ENCODE peak calls at places on chromosomes 3 and 15, in eight cellular contexts. One of them, this sample, is unnamed.

GRCh38 chr15:98906712-98907083 is 100.9 kb downstream of the PGPEP1L start:
- DNase-seq in SHP77: no peak
- DNase-seq in HAP-1: no peak
- DNase-seq in stimulated activated CD4-positive, alpha-beta T cell treated with anti-CD3 and anti-CD28 coated beads, Interleukin-12 subunit alpha, Interleukin-12 subunit beta, amount 100 ng/mL, for 4 hours: no peak
- DNase-seq in Right ventricle myocardium superior: peak
- DNase-seq in GM04504: no peak
- DNase-seq in AML-193: no peak
- DNase-seq in midbrain: no peak
- DNase-seq in this sample: no peak

GRCh38 chr3:45178131-45179023 is 32.2 kb upstream of the CDCP1 start:
- DNase-seq in SHP77: no peak
- DNase-seq in HAP-1: no peak
- DNase-seq in stimulated activated CD4-positive, alpha-beta T cell treated with anti-CD3 and anti-CD28 coated beads, Interleukin-12 subunit alpha, Interleukin-12 subunit beta, amount 100 ng/mL, for 4 hours: no peak
- DNase-seq in Right ventricle myocardium superior: no peak
- DNase-seq in GM04504: no peak
- DNase-seq in AML-193: no peak
- DNase-seq in midbrain: no peak
- DNase-seq in this sample: no peak

GRCh38 chr3:1571736-1572135 is 478.9 kb downstream of the CNTN6 start:
- DNase-seq in SHP77: no peak
- DNase-seq in HAP-1: no peak
- DNase-seq in stimulated activated CD4-positive, alpha-beta T cell treated with anti-CD3 and anti-CD28 coated beads, Interleukin-12 subunit alpha, Interleukin-12 subunit beta, amount 100 ng/mL, for 4 hours: no peak
- DNase-seq in Right ventricle myocardium superior: no peak
- DNase-seq in GM04504: no peak
- DNase-seq in AML-193: no peak
- DNase-seq in midbrain: no peak
- DNase-seq in this sample: no peak

GRCh38 chr3:141960731-141961130 is 84.3 kb downstream of the ATP1B3 start:
- DNase-seq in SHP77: no peak
- DNase-seq in HAP-1: no peak
- DNase-seq in stimulated activated CD4-positive, alpha-beta T cell treated with anti-CD3 and anti-CD28 coated beads, Interleukin-12 subunit alpha, Interleukin-12 subunit beta, amount 100 ng/mL, for 4 hours: no peak
- DNase-seq in Right ventricle myocardium superior: no peak
- DNase-seq in GM04504: no peak
- DNase-seq in AML-193: no peak
- DNase-seq in midbrain: no peak
- DNase-seq in this sample: no peak

GRCh38 chr3:173988912-173989311 is 591.4 kb downstream of the NLGN1 start:
- DNase-seq in SHP77: no peak
- DNase-seq in HAP-1: no peak
- DNase-seq in stimulated activated CD4-positive, alpha-beta T cell treated with anti-CD3 and anti-CD28 coated beads, Interleukin-12 subunit alpha, Interleukin-12 subunit beta, amount 100 ng/mL, for 4 hours: no peak
- DNase-seq in Right ventricle myocardium superior: no peak
- DNase-seq in GM04504: no peak
- DNase-seq in AML-193: no peak
- DNase-seq in midbrain: no peak
- DNase-seq in this sample: no peak

GRCh38 chr3:186311431-186311830 is 50.6 kb downstream of the DGKG start:
- DNase-seq in SHP77: no peak
- DNase-seq in HAP-1: no peak
- DNase-seq in stimulated activated CD4-positive, alpha-beta T cell treated with anti-CD3 and anti-CD28 coated beads, Interleukin-12 subunit alpha, Interleukin-12 subunit beta, amount 100 ng/mL, for 4 hours: no peak
- DNase-seq in Right ventricle myocardium superior: no peak
- DNase-seq in GM04504: no peak
- DNase-seq in AML-193: no peak
- DNase-seq in midbrain: peak
- DNase-seq in this sample: no peak

GRCh38 chr3:32743934-32744333 is 58.9 kb downstream of the CNOT10 start:
- DNase-seq in SHP77: no peak
- DNase-seq in HAP-1: peak
- DNase-seq in stimulated activated CD4-positive, alpha-beta T cell treated with anti-CD3 and anti-CD28 coated beads, Interleukin-12 subunit alpha, Interleukin-12 subunit beta, amount 100 ng/mL, for 4 hours: no peak
- DNase-seq in Right ventricle myocardium superior: no peak
- DNase-seq in GM04504: peak
- DNase-seq in AML-193: peak
- DNase-seq in midbrain: no peak
- DNase-seq in this sample: no peak

GRCh38 chr3:17810759-17811158 is 68.3 kb upstream of the TBC1D5 start:
- DNase-seq in SHP77: no peak
- DNase-seq in HAP-1: no peak
- DNase-seq in stimulated activated CD4-positive, alpha-beta T cell treated with anti-CD3 and anti-CD28 coated beads, Interleukin-12 subunit alpha, Interleukin-12 subunit beta, amount 100 ng/mL, for 4 hours: no peak
- DNase-seq in Right ventricle myocardium superior: no peak
- DNase-seq in GM04504: peak
- DNase-seq in AML-193: no peak
- DNase-seq in midbrain: no peak
- DNase-seq in this sample: no peak

GRCh38 chr3:19947549-19948071 is 713 bp downstream of the RAB5A start:
- DNase-seq in SHP77: no peak
- DNase-seq in HAP-1: peak
- DNase-seq in stimulated activated CD4-positive, alpha-beta T cell treated with anti-CD3 and anti-CD28 coated beads, Interleukin-12 subunit alpha, Interleukin-12 subunit beta, amount 100 ng/mL, for 4 hours: peak
- DNase-seq in Right ventricle myocardium superior: peak
- DNase-seq in GM04504: no peak
- DNase-seq in AML-193: peak
- DNase-seq in midbrain: no peak
- DNase-seq in this sample: peak

GRCh38 chr15:31554261-31554660 is 227.6 kb downstream of the KLF13 start:
- DNase-seq in SHP77: no peak
- DNase-seq in HAP-1: no peak
- DNase-seq in stimulated activated CD4-positive, alpha-beta T cell treated with anti-CD3 and anti-CD28 coated beads, Interleukin-12 subunit alpha, Interleukin-12 subunit beta, amount 100 ng/mL, for 4 hours: no peak
- DNase-seq in Right ventricle myocardium superior: peak
- DNase-seq in GM04504: peak
- DNase-seq in AML-193: no peak
- DNase-seq in midbrain: peak
- DNase-seq in this sample: no peak

GRCh38 chr15:68154923-68155559 is 50.1 kb downstream of the CALML4 start:
- DNase-seq in SHP77: peak
- DNase-seq in HAP-1: peak
- DNase-seq in stimulated activated CD4-positive, alpha-beta T cell treated with anti-CD3 and anti-CD28 coated beads, Interleukin-12 subunit alpha, Interleukin-12 subunit beta, amount 100 ng/mL, for 4 hours: peak
- DNase-seq in Right ventricle myocardium superior: no peak
- DNase-seq in GM04504: peak
- DNase-seq in AML-193: peak
- DNase-seq in midbrain: peak
- DNase-seq in this sample: peak

GRCh38 chr3:18234717-18235335 is 190.3 kb downstream of the SATB1 start:
- DNase-seq in SHP77: no peak
- DNase-seq in HAP-1: no peak
- DNase-seq in stimulated activated CD4-positive, alpha-beta T cell treated with anti-CD3 and anti-CD28 coated beads, Interleukin-12 subunit alpha, Interleukin-12 subunit beta, amount 100 ng/mL, for 4 hours: no peak
- DNase-seq in Right ventricle myocardium superior: peak
- DNase-seq in GM04504: no peak
- DNase-seq in AML-193: no peak
- DNase-seq in midbrain: no peak
- DNase-seq in this sample: no peak

GRCh38 chr3:15405448-15406050 is 21.8 kb downstream of the METTL6 start:
- DNase-seq in SHP77: peak
- DNase-seq in HAP-1: peak
- DNase-seq in stimulated activated CD4-positive, alpha-beta T cell treated with anti-CD3 and anti-CD28 coated beads, Interleukin-12 subunit alpha, Interleukin-12 subunit beta, amount 100 ng/mL, for 4 hours: no peak
- DNase-seq in Right ventricle myocardium superior: no peak
- DNase-seq in GM04504: peak
- DNase-seq in AML-193: peak
- DNase-seq in midbrain: peak
- DNase-seq in this sample: no peak

GRCh38 chr3:43390255-43390588 is 103.9 kb downstream of the SNRK start:
- DNase-seq in SHP77: no peak
- DNase-seq in HAP-1: no peak
- DNase-seq in stimulated activated CD4-positive, alpha-beta T cell treated with anti-CD3 and anti-CD28 coated beads, Interleukin-12 subunit alpha, Interleukin-12 subunit beta, amount 100 ng/mL, for 4 hours: no peak
- DNase-seq in Right ventricle myocardium superior: no peak
- DNase-seq in GM04504: no peak
- DNase-seq in AML-193: no peak
- DNase-seq in midbrain: no peak
- DNase-seq in this sample: no peak

GRCh38 chr3:9179826-9180763 is 69.4 kb downstream of the SRGAP3 start:
- DNase-seq in SHP77: no peak
- DNase-seq in HAP-1: no peak
- DNase-seq in stimulated activated CD4-positive, alpha-beta T cell treated with anti-CD3 and anti-CD28 coated beads, Interleukin-12 subunit alpha, Interleukin-12 subunit beta, amount 100 ng/mL, for 4 hours: no peak
- DNase-seq in Right ventricle myocardium superior: no peak
- DNase-seq in GM04504: no peak
- DNase-seq in AML-193: peak
- DNase-seq in midbrain: peak
- DNase-seq in this sample: no peak

GRCh38 chr3:71060536-71060935 is 523.0 kb downstream of the FOXP1 start:
- DNase-seq in SHP77: no peak
- DNase-seq in HAP-1: no peak
- DNase-seq in stimulated activated CD4-positive, alpha-beta T cell treated with anti-CD3 and anti-CD28 coated beads, Interleukin-12 subunit alpha, Interleukin-12 subunit beta, amount 100 ng/mL, for 4 hours: no peak
- DNase-seq in Right ventricle myocardium superior: no peak
- DNase-seq in GM04504: no peak
- DNase-seq in AML-193: no peak
- DNase-seq in midbrain: no peak
- DNase-seq in this sample: no peak

GRCh38 chr3:67616046-67616445 is 38.4 kb downstream of the SUCLG2 start:
- DNase-seq in SHP77: no peak
- DNase-seq in HAP-1: no peak
- DNase-seq in stimulated activated CD4-positive, alpha-beta T cell treated with anti-CD3 and anti-CD28 coated beads, Interleukin-12 subunit alpha, Interleukin-12 subunit beta, amount 100 ng/mL, for 4 hours: no peak
- DNase-seq in Right ventricle myocardium superior: no peak
- DNase-seq in GM04504: no peak
- DNase-seq in AML-193: no peak
- DNase-seq in midbrain: no peak
- DNase-seq in this sample: no peak

GRCh38 chr3:73461582-73461981 is 163.2 kb downstream of the PDZRN3 start:
- DNase-seq in SHP77: no peak
- DNase-seq in HAP-1: no peak
- DNase-seq in stimulated activated CD4-positive, alpha-beta T cell treated with anti-CD3 and anti-CD28 coated beads, Interleukin-12 subunit alpha, Interleukin-12 subunit beta, amount 100 ng/mL, for 4 hours: no peak
- DNase-seq in Right ventricle myocardium superior: peak
- DNase-seq in GM04504: no peak
- DNase-seq in AML-193: no peak
- DNase-seq in midbrain: no peak
- DNase-seq in this sample: no peak

GRCh38 chr3:50204804-50205718 is at the start of gene SLC38A3:
- DNase-seq in SHP77: peak
- DNase-seq in HAP-1: peak
- DNase-seq in stimulated activated CD4-positive, alpha-beta T cell treated with anti-CD3 and anti-CD28 coated beads, Interleukin-12 subunit alpha, Interleukin-12 subunit beta, amount 100 ng/mL, for 4 hours: no peak
- DNase-seq in Right ventricle myocardium superior: no peak
- DNase-seq in GM04504: no peak
- DNase-seq in AML-193: no peak
- DNase-seq in midbrain: peak
- DNase-seq in this sample: peak

GRCh38 chr3:12187448-12188327 is 29.0 kb upstream of the TIMP4 start:
- DNase-seq in SHP77: no peak
- DNase-seq in HAP-1: no peak
- DNase-seq in stimulated activated CD4-positive, alpha-beta T cell treated with anti-CD3 and anti-CD28 coated beads, Interleukin-12 subunit alpha, Interleukin-12 subunit beta, amount 100 ng/mL, for 4 hours: peak
- DNase-seq in Right ventricle myocardium superior: peak
- DNase-seq in GM04504: no peak
- DNase-seq in AML-193: peak
- DNase-seq in midbrain: peak
- DNase-seq in this sample: no peak

GRCh38 chr3:50238549-50239026 is 2.6 kb downstream of the GNAI2 start:
- DNase-seq in SHP77: no peak
- DNase-seq in HAP-1: no peak
- DNase-seq in stimulated activated CD4-positive, alpha-beta T cell treated with anti-CD3 and anti-CD28 coated beads, Interleukin-12 subunit alpha, Interleukin-12 subunit beta, amount 100 ng/mL, for 4 hours: no peak
- DNase-seq in Right ventricle myocardium superior: peak
- DNase-seq in GM04504: no peak
- DNase-seq in AML-193: peak
- DNase-seq in midbrain: peak
- DNase-seq in this sample: no peak

GRCh38 chr3:59052803-59053411 is 3.1 kb upstream of the CFAP20DC start:
- DNase-seq in SHP77: peak
- DNase-seq in HAP-1: peak
- DNase-seq in stimulated activated CD4-positive, alpha-beta T cell treated with anti-CD3 and anti-CD28 coated beads, Interleukin-12 subunit alpha, Interleukin-12 subunit beta, amount 100 ng/mL, for 4 hours: no peak
- DNase-seq in Right ventricle myocardium superior: no peak
- DNase-seq in GM04504: no peak
- DNase-seq in AML-193: peak
- DNase-seq in midbrain: no peak
- DNase-seq in this sample: no peak

GRCh38 chr3:140277886-140278285 is 342.9 kb downstream of the CLSTN2 start:
- DNase-seq in SHP77: no peak
- DNase-seq in HAP-1: peak
- DNase-seq in stimulated activated CD4-positive, alpha-beta T cell treated with anti-CD3 and anti-CD28 coated beads, Interleukin-12 subunit alpha, Interleukin-12 subunit beta, amount 100 ng/mL, for 4 hours: no peak
- DNase-seq in Right ventricle myocardium superior: no peak
- DNase-seq in GM04504: no peak
- DNase-seq in AML-193: no peak
- DNase-seq in midbrain: no peak
- DNase-seq in this sample: no peak

GRCh38 chr3:120678331-120678845 is 3.7 kb downstream of the HGD start:
- DNase-seq in SHP77: peak
- DNase-seq in HAP-1: peak
- DNase-seq in stimulated activated CD4-positive, alpha-beta T cell treated with anti-CD3 and anti-CD28 coated beads, Interleukin-12 subunit alpha, Interleukin-12 subunit beta, amount 100 ng/mL, for 4 hours: no peak
- DNase-seq in Right ventricle myocardium superior: no peak
- DNase-seq in GM04504: peak
- DNase-seq in AML-193: peak
- DNase-seq in midbrain: peak
- DNase-seq in this sample: peak

GRCh38 chr15:62503451-62503850 is 338.4 kb upstream of the C2CD4B start:
- DNase-seq in SHP77: no peak
- DNase-seq in HAP-1: no peak
- DNase-seq in stimulated activated CD4-positive, alpha-beta T cell treated with anti-CD3 and anti-CD28 coated beads, Interleukin-12 subunit alpha, Interleukin-12 subunit beta, amount 100 ng/mL, for 4 hours: no peak
- DNase-seq in Right ventricle myocardium superior: no peak
- DNase-seq in GM04504: peak
- DNase-seq in AML-193: no peak
- DNase-seq in midbrain: peak
- DNase-seq in this sample: no peak

GRCh38 chr15:66066439-66066838 is 187.1 kb downstream of the MEGF11 start:
- DNase-seq in SHP77: peak
- DNase-seq in HAP-1: no peak
- DNase-seq in stimulated activated CD4-positive, alpha-beta T cell treated with anti-CD3 and anti-CD28 coated beads, Interleukin-12 subunit alpha, Interleukin-12 subunit beta, amount 100 ng/mL, for 4 hours: no peak
- DNase-seq in Right ventricle myocardium superior: no peak
- DNase-seq in GM04504: no peak
- DNase-seq in AML-193: no peak
- DNase-seq in midbrain: no peak
- DNase-seq in this sample: no peak

GRCh38 chr3:24264748-24265158 is 229.9 kb downstream of the THRB start:
- DNase-seq in SHP77: no peak
- DNase-seq in HAP-1: peak
- DNase-seq in stimulated activated CD4-positive, alpha-beta T cell treated with anti-CD3 and anti-CD28 coated beads, Interleukin-12 subunit alpha, Interleukin-12 subunit beta, amount 100 ng/mL, for 4 hours: no peak
- DNase-seq in Right ventricle myocardium superior: no peak
- DNase-seq in GM04504: no peak
- DNase-seq in AML-193: peak
- DNase-seq in midbrain: peak
- DNase-seq in this sample: no peak

GRCh38 chr3:100902572-100902971 is 90.6 kb downstream of the ABI3BP start:
- DNase-seq in SHP77: no peak
- DNase-seq in HAP-1: no peak
- DNase-seq in stimulated activated CD4-positive, alpha-beta T cell treated with anti-CD3 and anti-CD28 coated beads, Interleukin-12 subunit alpha, Interleukin-12 subunit beta, amount 100 ng/mL, for 4 hours: no peak
- DNase-seq in Right ventricle myocardium superior: no peak
- DNase-seq in GM04504: peak
- DNase-seq in AML-193: no peak
- DNase-seq in midbrain: no peak
- DNase-seq in this sample: no peak

GRCh38 chr15:34621675-34622074 is 38.2 kb upstream of the GOLGA8B start:
- DNase-seq in SHP77: peak
- DNase-seq in HAP-1: peak
- DNase-seq in stimulated activated CD4-positive, alpha-beta T cell treated with anti-CD3 and anti-CD28 coated beads, Interleukin-12 subunit alpha, Interleukin-12 subunit beta, amount 100 ng/mL, for 4 hours: no peak
- DNase-seq in Right ventricle myocardium superior: no peak
- DNase-seq in GM04504: peak
- DNase-seq in AML-193: no peak
- DNase-seq in midbrain: peak
- DNase-seq in this sample: no peak

GRCh38 chr3:183038221-183038620 is 57.9 kb upstream of the DCUN1D1 start:
- DNase-seq in SHP77: no peak
- DNase-seq in HAP-1: no peak
- DNase-seq in stimulated activated CD4-positive, alpha-beta T cell treated with anti-CD3 and anti-CD28 coated beads, Interleukin-12 subunit alpha, Interleukin-12 subunit beta, amount 100 ng/mL, for 4 hours: no peak
- DNase-seq in Right ventricle myocardium superior: no peak
- DNase-seq in GM04504: no peak
- DNase-seq in AML-193: no peak
- DNase-seq in midbrain: no peak
- DNase-seq in this sample: no peak

GRCh38 chr3:151135548-151136337 is 50.3 kb downstream of the MED12L start:
- DNase-seq in SHP77: no peak
- DNase-seq in HAP-1: no peak
- DNase-seq in stimulated activated CD4-positive, alpha-beta T cell treated with anti-CD3 and anti-CD28 coated beads, Interleukin-12 subunit alpha, Interleukin-12 subunit beta, amount 100 ng/mL, for 4 hours: no peak
- DNase-seq in Right ventricle myocardium superior: no peak
- DNase-seq in GM04504: no peak
- DNase-seq in AML-193: peak
- DNase-seq in midbrain: no peak
- DNase-seq in this sample: no peak

GRCh38 chr3:19420159-19420558 is 271.8 kb downstream of the KCNH8 start:
- DNase-seq in SHP77: no peak
- DNase-seq in HAP-1: no peak
- DNase-seq in stimulated activated CD4-positive, alpha-beta T cell treated with anti-CD3 and anti-CD28 coated beads, Interleukin-12 subunit alpha, Interleukin-12 subunit beta, amount 100 ng/mL, for 4 hours: no peak
- DNase-seq in Right ventricle myocardium superior: no peak
- DNase-seq in GM04504: no peak
- DNase-seq in AML-193: no peak
- DNase-seq in midbrain: no peak
- DNase-seq in this sample: no peak

GRCh38 chr3:179969525-179969924 is 67.2 kb downstream of the PEX5L start:
- DNase-seq in SHP77: peak
- DNase-seq in HAP-1: no peak
- DNase-seq in stimulated activated CD4-positive, alpha-beta T cell treated with anti-CD3 and anti-CD28 coated beads, Interleukin-12 subunit alpha, Interleukin-12 subunit beta, amount 100 ng/mL, for 4 hours: no peak
- DNase-seq in Right ventricle myocardium superior: no peak
- DNase-seq in GM04504: no peak
- DNase-seq in AML-193: peak
- DNase-seq in midbrain: no peak
- DNase-seq in this sample: no peak

GRCh38 chr3:33075996-33076395 is 20.9 kb downstream of the GLB1 start:
- DNase-seq in SHP77: no peak
- DNase-seq in HAP-1: no peak
- DNase-seq in stimulated activated CD4-positive, alpha-beta T cell treated with anti-CD3 and anti-CD28 coated beads, Interleukin-12 subunit alpha, Interleukin-12 subunit beta, amount 100 ng/mL, for 4 hours: no peak
- DNase-seq in Right ventricle myocardium superior: no peak
- DNase-seq in GM04504: peak
- DNase-seq in AML-193: no peak
- DNase-seq in midbrain: no peak
- DNase-seq in this sample: no peak